ENCODE peak calls at places on chromosome 20, in eight cellular contexts. J is fibroblast of mammary gland, E is H4, W is HCEC 1CT, S is H1, X is epithelial cell of esophagus, P is nephron progenitor cell, A is T-helper 9 cell. M is an unnamed sample.

GRCh38 chr20:3808141-3808479 is 12.0 kb downstream of the CDC25B start:
- DNase-seq in J (peak; percentile 99), E (peak; percentile 98), W (peak; percentile 96), S (no peak), X (peak; percentile 92), P (no peak), A (no peak), M (peak; percentile 35)

GRCh38 chr20:6806291-6806690 is 38.8 kb downstream of the BMP2 start:
- DNase-seq in J (no peak), E (no peak), W (no peak), S (no peak), X (peak; percentile 60), P (no peak), A (no peak), M (no peak)

GRCh38 chr20:41179961-41180360 is 42.6 kb downstream of the PLCG1 start:
- DNase-seq in J (no peak), E (no peak), W (no peak), S (no peak), X (no peak), P (no peak), A (no peak), M (no peak)

GRCh38 chr20:63881451-63882226 is 13.3 kb upstream of the DNAJC5 start:
- DNase-seq in J (no peak), E (no peak), W (no peak), S (no peak), X (no peak), P (no peak), A (no peak), M (no peak)

GRCh38 chr20:53723045-53723444 is 129.4 kb upstream of the ZNF217 start:
- DNase-seq in J (no peak), E (no peak), W (no peak), S (no peak), X (no peak), P (no peak), A (no peak), M (no peak)

GRCh38 chr20:5657190-5657872 is 92.9 kb upstream of the SHLD1 start:
- DNase-seq in J (peak; percentile 98), E (peak; percentile 93), W (peak; percentile 92), S (no peak), X (peak; percentile 95), P (no peak), A (no peak), M (no peak)

GRCh38 chr20:45020236-45020886 is 54.0 kb downstream of the STK4 start:
- DNase-seq in J (no peak), E (peak; percentile 64), W (peak; percentile 38), S (no peak), X (peak; percentile 41), P (no peak), A (no peak), M (no peak)

GRCh38 chr20:43944653-43945235 is 30.1 kb downstream of the TOX2 start:
- DNase-seq in J (no peak), E (no peak), W (no peak), S (no peak), X (no peak), P (no peak), A (no peak), M (no peak)

GRCh38 chr20:3731944-3732326 is 550 bp upstream of the HSPA12B start:
- DNase-seq in J (no peak), E (no peak), W (no peak), S (no peak), X (no peak), P (no peak), A (no peak), M (no peak)

GRCh38 chr20:59063358-59064213 is 21.0 kb upstream of the PRELID3B start:
- DNase-seq in J (peak; percentile 89), E (peak; percentile 73), W (peak; percentile 68), S (no peak), X (peak; percentile 92), P (no peak), A (no peak), M (peak; percentile 61)

GRCh38 chr20:18157102-18157501 is 19.4 kb downstream of the KAT14 start:
- DNase-seq in J (no peak), E (no peak), W (no peak), S (no peak), X (no peak), P (no peak), A (no peak), M (no peak)

GRCh38 chr20:42270539-42270938 is 652.4 kb upstream of the CHD6 start:
- DNase-seq in J (no peak), E (no peak), W (no peak), S (no peak), X (no peak), P (no peak), A (no peak), M (no peak)

GRCh38 chr20:48012401-48012974 is 227.2 kb upstream of the SULF2 start:
- DNase-seq in J (peak; percentile 86), E (peak; percentile 76), W (no peak), S (no peak), X (peak; percentile 84), P (no peak), A (no peak), M (peak; percentile 20)

GRCh38 chr20:44967207-44967807 is 995 bp downstream of the STK4 start:
- DNase-seq in J (peak; percentile 35), E (no peak), W (peak; percentile 46), S (no peak), X (peak; percentile 24), P (no peak), A (no peak), M (no peak)

GRCh38 chr20:45861157-45862075 is 4.0 kb downstream of the ZSWIM3 start:
- DNase-seq in J (no peak), E (no peak), W (no peak), S (no peak), X (no peak), P (no peak), A (no peak), M (peak; percentile 90)

GRCh38 chr20:23340524-23340923 is 10.1 kb upstream of the NXT1 start:
- DNase-seq in J (peak; percentile 76), E (peak; percentile 53), W (peak; percentile 54), S (no peak), X (peak; percentile 84), P (peak; percentile 61), A (no peak), M (peak; percentile 60)

GRCh38 chr20:21147593-21147992 is 21.7 kb downstream of the KIZ start:
- DNase-seq in J (peak; percentile 37), E (no peak), W (peak; percentile 50), S (no peak), X (peak; percentile 79), P (no peak), A (no peak), M (no peak)

GRCh38 chr20:51616060-51616459 is 73.5 kb upstream of the NFATC2 start:
- DNase-seq in J (no peak), E (no peak), W (peak; percentile 6), S (no peak), X (no peak), P (no peak), A (no peak), M (no peak)

GRCh38 chr20:5001174-5002076 is at the start of gene SLC23A2:
- DNase-seq in J (no peak), E (no peak), W (no peak), S (no peak), X (peak; percentile 38), P (peak; percentile 61), A (peak; percentile 61), M (peak; percentile 67)

GRCh38 chr20:51980277-51980676 is 178.0 kb upstream of the SALL4 start:
- DNase-seq in J (no peak), E (no peak), W (no peak), S (no peak), X (no peak), P (no peak), A (no peak), M (no peak)

GRCh38 chr20:56440346-56441007 is 27.9 kb upstream of the RTF2 start:
- DNase-seq in J (no peak), E (no peak), W (no peak), S (no peak), X (no peak), P (no peak), A (peak; percentile 35), M (no peak)

GRCh38 chr20:26295006-26295405 is 598.4 kb upstream of the ZNF337 start:
- DNase-seq in J (no peak), E (no peak), W (no peak), S (no peak), X (no peak), P (no peak), A (no peak), M (no peak)

M was measured in NCI-H2171 treated with DMSO at 0.1 percent for 48 hours.